ENCODE peak calls at places on chromosomes 13 and 19, in eight cellular contexts. One of them, this sample, is unnamed. For H3K4me1, the result is how much of the 10 kb centered on the place peaks cover.

GRCh38 chr19:6773323-6773931 is 919 bp downstream of the VAV1 start:
- DNase-seq in GM23338: peak
- DNase-seq in hepatocyte: no peak
- DNase-seq in PC-3: no peak
- DNase-seq in neural progenitor cell: no peak
- DNase-seq in SK-N-SH: no peak
- DNase-seq in MM.1S: peak
- DNase-seq in HCT116: no peak
- DNase-seq in this sample: peak

GRCh38 chr13:20911037-20911436 is 8.5 kb upstream of the XPO4 start:
- DNase-seq in GM23338: no peak
- DNase-seq in hepatocyte: no peak
- DNase-seq in PC-3: no peak
- DNase-seq in neural progenitor cell: no peak
- DNase-seq in SK-N-SH: no peak
- DNase-seq in MM.1S: no peak
- DNase-seq in HCT116: no peak
- DNase-seq in this sample: no peak

GRCh38 chr19:1221141-1221903 is 15.7 kb downstream of the STK11 start:
- DNase-seq in GM23338: no peak
- DNase-seq in hepatocyte: peak
- DNase-seq in PC-3: peak
- DNase-seq in neural progenitor cell: peak
- DNase-seq in SK-N-SH: peak
- DNase-seq in MM.1S: no peak
- DNase-seq in HCT116: no peak
- DNase-seq in this sample: no peak

GRCh38 chr19:51689751-51690358 is 3.3 kb upstream of the SPACA6 start:
- DNase-seq in GM23338: peak
- DNase-seq in hepatocyte: peak
- DNase-seq in PC-3: no peak
- DNase-seq in neural progenitor cell: peak
- DNase-seq in SK-N-SH: peak
- DNase-seq in MM.1S: no peak
- DNase-seq in HCT116: no peak
- DNase-seq in this sample: no peak

GRCh38 chr19:50909240-50910070 is 1.7 kb downstream of the KLK4 start:
- DNase-seq in GM23338: peak
- DNase-seq in hepatocyte: peak
- DNase-seq in PC-3: peak
- DNase-seq in neural progenitor cell: peak
- DNase-seq in SK-N-SH: peak
- DNase-seq in MM.1S: no peak
- DNase-seq in HCT116: peak
- DNase-seq in this sample: peak

GRCh38 chr13:95564948-95565347 is 12.4 kb downstream of the CLDN10 start:
- DNase-seq in GM23338: no peak
- DNase-seq in hepatocyte: no peak
- DNase-seq in PC-3: peak
- DNase-seq in neural progenitor cell: no peak
- DNase-seq in SK-N-SH: no peak
- DNase-seq in MM.1S: no peak
- DNase-seq in HCT116: no peak
- DNase-seq in this sample: no peak

GRCh38 chr13:43094901-43095300 is 71.5 kb downstream of the DNAJC15 start:
- DNase-seq in GM23338: no peak
- DNase-seq in hepatocyte: no peak
- DNase-seq in PC-3: no peak
- DNase-seq in neural progenitor cell: no peak
- DNase-seq in SK-N-SH: no peak
- DNase-seq in MM.1S: peak
- DNase-seq in HCT116: no peak
- DNase-seq in this sample: no peak

GRCh38 chr19:10061717-10062310 is 24.3 kb upstream of the SHFL start:
- DNase-seq in GM23338: peak
- DNase-seq in hepatocyte: no peak
- DNase-seq in PC-3: no peak
- DNase-seq in neural progenitor cell: peak
- DNase-seq in SK-N-SH: no peak
- DNase-seq in MM.1S: no peak
- DNase-seq in HCT116: no peak
- DNase-seq in this sample: no peak

GRCh38 chr19:4909897-4910593 is 744 bp downstream of the UHRF1 start:
- DNase-seq in GM23338: peak
- DNase-seq in hepatocyte: peak
- DNase-seq in PC-3: peak
- DNase-seq in neural progenitor cell: peak
- DNase-seq in SK-N-SH: peak
- DNase-seq in MM.1S: peak
- DNase-seq in HCT116: peak
- DNase-seq in this sample: peak

GRCh38 chr19:50768289-50768688 is 2.0 kb upstream of the GPR32 start:
- DNase-seq in GM23338: no peak
- DNase-seq in hepatocyte: no peak
- DNase-seq in PC-3: no peak
- DNase-seq in neural progenitor cell: no peak
- DNase-seq in SK-N-SH: no peak
- DNase-seq in MM.1S: no peak
- DNase-seq in HCT116: no peak
- DNase-seq in this sample: no peak

GRCh38 chr19:28126499-28126898 is 1086.5 kb downstream of the UQCRFS1 start:
- DNase-seq in GM23338: no peak
- DNase-seq in hepatocyte: no peak
- DNase-seq in PC-3: no peak
- DNase-seq in neural progenitor cell: no peak
- DNase-seq in SK-N-SH: no peak
- DNase-seq in MM.1S: no peak
- DNase-seq in HCT116: no peak
- DNase-seq in this sample: no peak

GRCh38 chr19:28128341-28128740 is 1084.6 kb downstream of the UQCRFS1 start:
- DNase-seq in GM23338: no peak
- DNase-seq in hepatocyte: no peak
- DNase-seq in PC-3: no peak
- DNase-seq in neural progenitor cell: peak
- DNase-seq in SK-N-SH: no peak
- DNase-seq in MM.1S: no peak
- DNase-seq in HCT116: no peak
- DNase-seq in this sample: no peak

DNA sequence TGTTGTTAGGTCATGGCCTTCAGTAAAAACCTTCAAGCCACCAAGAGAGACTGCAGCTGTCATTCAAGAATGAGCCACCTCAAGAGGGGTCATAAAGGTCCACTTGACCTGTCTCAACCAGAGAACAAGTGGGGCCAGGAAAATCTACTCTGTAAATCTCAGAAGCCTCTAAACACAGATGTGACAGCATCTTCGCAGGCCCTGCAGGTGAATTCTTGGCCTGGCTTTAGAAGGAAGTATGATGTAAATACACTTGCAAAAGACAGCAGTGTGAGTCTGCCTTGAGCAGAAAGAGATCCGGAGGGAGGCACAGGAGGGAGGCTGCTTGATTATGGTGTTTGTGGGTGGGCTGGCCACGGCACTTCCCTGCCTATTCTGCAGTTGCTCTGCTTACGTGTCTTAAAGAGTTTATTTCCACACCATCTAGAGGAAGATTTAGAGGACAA is 1082.9 kb downstream of the UQCRFS1 start:
- DNase-seq in GM23338: no peak
- DNase-seq in hepatocyte: peak
- DNase-seq in PC-3: no peak
- DNase-seq in neural progenitor cell: peak
- DNase-seq in SK-N-SH: no peak
- DNase-seq in MM.1S: no peak
- DNase-seq in HCT116: no peak
- DNase-seq in this sample: no peak
- TF ChIP-seq EZH2phosphoT487 in GM23338: no peak
- TF ChIP-seq EZH2phosphoT487 in hepatocyte: no peak
- TF ChIP-seq EZH2phosphoT487 in PC-3: no peak
- TF ChIP-seq EZH2phosphoT487 in neural progenitor cell: no peak
- TF ChIP-seq EZH2phosphoT487 in SK-N-SH: no peak
- TF ChIP-seq EZH2phosphoT487 in MM.1S: no peak
- TF ChIP-seq EZH2phosphoT487 in HCT116: no peak
- TF ChIP-seq EZH2phosphoT487 in this sample: no peak

GRCh38 chr19:41344162-41344561 is 9.6 kb downstream of the TGFB1 start:
- DNase-seq in GM23338: no peak
- DNase-seq in hepatocyte: no peak
- DNase-seq in PC-3: no peak
- DNase-seq in neural progenitor cell: no peak
- DNase-seq in SK-N-SH: no peak
- DNase-seq in MM.1S: no peak
- DNase-seq in HCT116: no peak
- DNase-seq in this sample: no peak

GRCh38 chr19:41339936-41340335 is 13.8 kb downstream of the TGFB1 start:
- DNase-seq in GM23338: peak
- DNase-seq in hepatocyte: no peak
- DNase-seq in PC-3: peak
- DNase-seq in neural progenitor cell: no peak
- DNase-seq in SK-N-SH: no peak
- DNase-seq in MM.1S: no peak
- DNase-seq in HCT116: no peak
- DNase-seq in this sample: no peak

DNA sequence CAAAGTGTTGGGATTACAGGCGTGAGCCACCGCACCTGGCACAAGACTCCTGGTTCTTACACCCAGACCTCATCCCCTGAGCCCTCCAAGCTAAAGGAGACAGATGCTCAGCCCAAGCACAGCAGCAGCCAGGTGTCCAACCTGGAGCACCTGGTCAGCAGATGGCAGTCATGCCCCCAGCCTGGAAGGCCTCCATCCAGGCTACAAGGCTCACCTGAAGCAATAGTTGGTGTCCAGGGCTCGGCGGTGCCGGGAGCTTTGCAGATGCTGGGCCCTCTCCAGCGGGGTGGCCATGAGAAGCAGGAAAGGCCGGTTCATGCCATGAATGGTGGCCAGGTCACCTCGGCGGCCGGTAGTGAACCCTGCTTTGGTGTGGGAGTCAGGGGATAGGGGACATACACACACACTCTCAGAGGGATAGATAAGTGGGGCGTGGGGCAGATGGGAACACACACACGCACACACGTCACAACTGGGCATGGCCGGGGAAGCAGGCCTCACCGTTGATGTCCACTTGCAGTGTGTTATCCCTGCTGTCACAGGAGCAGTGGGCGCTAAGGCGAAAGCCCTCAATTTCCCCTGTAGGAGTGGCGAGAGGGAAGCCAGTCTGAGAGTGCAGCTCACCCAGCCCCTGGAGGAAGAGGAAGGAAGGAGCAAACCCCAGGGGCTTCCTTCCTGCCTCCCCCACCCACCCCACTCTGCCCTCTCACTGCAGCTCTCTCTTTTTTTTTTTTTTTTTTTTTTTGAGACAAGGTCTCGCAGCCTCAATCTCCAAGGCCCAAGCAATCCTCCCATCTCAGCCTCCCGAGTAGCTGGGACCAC is 11.8 kb downstream of the TGFB1 start:
- DNase-seq in GM23338: peak
- DNase-seq in hepatocyte: no peak
- DNase-seq in PC-3: no peak
- DNase-seq in neural progenitor cell: no peak
- DNase-seq in SK-N-SH: peak
- DNase-seq in MM.1S: no peak
- DNase-seq in HCT116: no peak
- DNase-seq in this sample: no peak
- TF ChIP-seq CTCF in GM23338: peak
- TF ChIP-seq CTCF in hepatocyte: peak
- TF ChIP-seq CTCF in PC-3: peak
- TF ChIP-seq CTCF in neural progenitor cell: no peak
- TF ChIP-seq CTCF in SK-N-SH: no peak
- TF ChIP-seq CTCF in MM.1S: no peak
- TF ChIP-seq CTCF in HCT116: peak
- TF ChIP-seq CTCF in this sample: no peak

GRCh38 chr13:99500839-99501134 is 485 bp upstream of the TM9SF2 start:
- DNase-seq in GM23338: no peak
- DNase-seq in hepatocyte: no peak
- DNase-seq in PC-3: no peak
- DNase-seq in neural progenitor cell: no peak
- DNase-seq in SK-N-SH: peak
- DNase-seq in MM.1S: no peak
- DNase-seq in HCT116: no peak
- DNase-seq in this sample: no peak
- H3K4me1 ChIP-seq in GM23338: under half
- H3K4me1 ChIP-seq in hepatocyte: under half
- H3K4me1 ChIP-seq in PC-3: half or more
- H3K4me1 ChIP-seq in neural progenitor cell: under half
- H3K4me1 ChIP-seq in SK-N-SH: under half
- H3K4me1 ChIP-seq in MM.1S: under half
- H3K4me1 ChIP-seq in HCT116: under half
- H3K4me1 ChIP-seq in this sample: half or more

GRCh38 chr19:18332917-18333530 is 7.4 kb upstream of the PGPEP1 start:
- DNase-seq in GM23338: no peak
- DNase-seq in hepatocyte: no peak
- DNase-seq in PC-3: no peak
- DNase-seq in neural progenitor cell: no peak
- DNase-seq in SK-N-SH: no peak
- DNase-seq in MM.1S: no peak
- DNase-seq in HCT116: no peak
- DNase-seq in this sample: no peak
- TF ChIP-seq EZH2phosphoT487 in GM23338: no peak
- TF ChIP-seq EZH2phosphoT487 in hepatocyte: no peak
- TF ChIP-seq EZH2phosphoT487 in PC-3: no peak
- TF ChIP-seq EZH2phosphoT487 in neural progenitor cell: no peak
- TF ChIP-seq EZH2phosphoT487 in SK-N-SH: no peak
- TF ChIP-seq EZH2phosphoT487 in MM.1S: no peak
- TF ChIP-seq EZH2phosphoT487 in HCT116: no peak
- TF ChIP-seq EZH2phosphoT487 in this sample: no peak

DNA sequence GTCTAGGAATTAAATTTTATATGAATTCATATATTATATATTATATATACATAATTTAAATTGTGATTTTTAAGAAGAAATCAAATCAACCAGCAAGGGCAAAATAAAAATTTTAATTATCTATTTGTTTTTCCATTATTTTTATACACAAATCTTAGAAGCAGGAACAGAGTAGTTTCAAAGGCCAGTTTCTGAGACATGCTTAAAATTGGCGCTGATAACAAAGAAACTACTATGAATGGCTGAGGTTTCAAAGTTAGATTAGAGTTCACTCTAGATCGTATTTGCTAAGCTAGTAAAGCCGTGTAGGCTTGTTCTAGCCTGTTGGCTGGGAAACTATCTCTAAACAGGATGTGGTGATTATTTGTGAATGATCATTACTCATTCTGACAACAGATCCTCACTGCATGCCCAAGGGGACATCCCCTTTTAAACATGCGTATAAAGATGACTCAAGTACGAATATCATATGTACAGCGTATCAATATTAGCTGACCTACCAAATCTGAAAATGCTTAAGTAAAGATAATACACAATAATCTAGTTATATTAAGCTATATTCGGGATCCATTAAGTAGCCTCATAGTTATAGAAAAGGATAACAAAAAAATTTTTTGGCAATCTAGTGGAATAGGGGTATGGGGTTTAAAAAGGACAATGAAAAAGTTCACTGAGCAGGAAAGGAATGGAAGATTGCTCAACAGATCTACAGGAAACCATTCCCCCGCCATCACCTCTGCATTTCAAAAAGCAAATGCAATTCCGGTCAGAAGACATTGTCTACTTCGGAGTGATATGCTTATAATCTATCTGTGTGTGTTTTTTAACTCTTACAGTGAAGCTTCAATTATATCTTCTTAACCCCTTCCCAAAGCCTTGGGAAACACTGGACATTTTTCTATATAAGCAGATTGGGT is 150.1 kb downstream of the SHISA2 start:
- DNase-seq in GM23338: no peak
- DNase-seq in hepatocyte: peak
- DNase-seq in PC-3: peak
- DNase-seq in neural progenitor cell: no peak
- DNase-seq in SK-N-SH: peak
- DNase-seq in MM.1S: no peak
- DNase-seq in HCT116: no peak
- DNase-seq in this sample: peak
- TF ChIP-seq CTCF in GM23338: no peak
- TF ChIP-seq CTCF in hepatocyte: no peak
- TF ChIP-seq CTCF in PC-3: no peak
- TF ChIP-seq CTCF in neural progenitor cell: no peak
- TF ChIP-seq CTCF in SK-N-SH: no peak
- TF ChIP-seq CTCF in MM.1S: no peak
- TF ChIP-seq CTCF in HCT116: no peak
- TF ChIP-seq CTCF in this sample: no peak

This sample was measured in OCI-LY7.